ENCODE peak calls at places on chromosomes 6 and 20, in five cellular contexts. One of them, this sample, is unnamed.

GRCh38 chr6:166317261-166318212 is 9.3 kb upstream of the PRR18 start:
- DNase-seq in fibroblast of lung: no peak
- DNase-seq in CD4-positive, alpha-beta T cell: no peak
- DNase-seq in endothelial cell: no peak
- DNase-seq in AG09319: no peak
- DNase-seq in this sample: no peak

GRCh38 chr6:63637865-63638445 is 2.4 kb downstream of the PHF3 start:
- DNase-seq in fibroblast of lung: peak; percentile 31
- DNase-seq in CD4-positive, alpha-beta T cell: no peak
- DNase-seq in endothelial cell: no peak
- DNase-seq in AG09319: no peak
- DNase-seq in this sample: no peak

GRCh38 chr6:31918069-31918725 is 9.3 kb upstream of the C2 start:
- DNase-seq in fibroblast of lung: no peak
- DNase-seq in CD4-positive, alpha-beta T cell: no peak
- DNase-seq in endothelial cell: no peak
- DNase-seq in AG09319: no peak
- DNase-seq in this sample: no peak

GRCh38 chr6:54053893-54054391 is 57.3 kb upstream of the MLIP start:
- DNase-seq in fibroblast of lung: peak; percentile 92
- DNase-seq in CD4-positive, alpha-beta T cell: no peak
- DNase-seq in endothelial cell: no peak
- DNase-seq in AG09319: peak; percentile 49
- DNase-seq in this sample: no peak

GRCh38 chr6:42571611-42572342 is 7.9 kb downstream of the UBR2 start:
- DNase-seq in fibroblast of lung: peak; percentile 28
- DNase-seq in CD4-positive, alpha-beta T cell: no peak
- DNase-seq in endothelial cell: no peak
- DNase-seq in AG09319: no peak
- DNase-seq in this sample: no peak

GRCh38 chr6:166307981-166308768 is at the start of gene PRR18:
- DNase-seq in fibroblast of lung: no peak
- DNase-seq in CD4-positive, alpha-beta T cell: no peak
- DNase-seq in endothelial cell: peak; percentile 48
- DNase-seq in AG09319: no peak
- DNase-seq in this sample: peak; percentile 37

GRCh38 chr6:110398778-110399177 is 16.6 kb downstream of the DDO start:
- DNase-seq in fibroblast of lung: peak; percentile 45
- DNase-seq in CD4-positive, alpha-beta T cell: no peak
- DNase-seq in endothelial cell: no peak
- DNase-seq in AG09319: no peak
- DNase-seq in this sample: no peak

GRCh38 chr6:162708971-162709370 is 18.6 kb downstream of the PRKN start:
- DNase-seq in fibroblast of lung: no peak
- DNase-seq in CD4-positive, alpha-beta T cell: no peak
- DNase-seq in endothelial cell: no peak
- DNase-seq in AG09319: no peak
- DNase-seq in this sample: no peak

GRCh38 chr6:166757226-166758135 is 130.4 kb upstream of the RPS6KA2 start:
- DNase-seq in fibroblast of lung: peak; percentile 65
- DNase-seq in CD4-positive, alpha-beta T cell: no peak
- DNase-seq in endothelial cell: no peak
- DNase-seq in AG09319: no peak
- DNase-seq in this sample: no peak

GRCh38 chr6:157434349-157435016 is 53.5 kb downstream of the ZDHHC14 start:
- DNase-seq in fibroblast of lung: no peak
- DNase-seq in CD4-positive, alpha-beta T cell: no peak
- DNase-seq in endothelial cell: no peak
- DNase-seq in AG09319: peak; percentile 15
- DNase-seq in this sample: no peak

GRCh38 chr20:1424336-1424735 is 31.5 kb upstream of the FKBP1A start:
- DNase-seq in fibroblast of lung: no peak
- DNase-seq in CD4-positive, alpha-beta T cell: no peak
- DNase-seq in endothelial cell: no peak
- DNase-seq in AG09319: no peak
- DNase-seq in this sample: no peak

GRCh38 chr6:32196682-32197616 is 4.5 kb upstream of the GPSM3 start:
- DNase-seq in fibroblast of lung: no peak
- DNase-seq in CD4-positive, alpha-beta T cell: no peak
- DNase-seq in endothelial cell: no peak
- DNase-seq in AG09319: no peak
- DNase-seq in this sample: no peak

GRCh38 chr20:61397790-61398189 is 145.7 kb downstream of the CDH4 start:
- DNase-seq in fibroblast of lung: no peak
- DNase-seq in CD4-positive, alpha-beta T cell: no peak
- DNase-seq in endothelial cell: no peak
- DNase-seq in AG09319: no peak
- DNase-seq in this sample: no peak

GRCh38 chr20:35491823-35492222 is 36.4 kb downstream of the CEP250 start:
- DNase-seq in fibroblast of lung: no peak
- DNase-seq in CD4-positive, alpha-beta T cell: no peak
- DNase-seq in endothelial cell: no peak
- DNase-seq in AG09319: no peak
- DNase-seq in this sample: no peak

GRCh38 chr6:36642913-36643817 is 35.3 kb upstream of the CDKN1A start:
- DNase-seq in fibroblast of lung: peak; percentile 88
- DNase-seq in CD4-positive, alpha-beta T cell: no peak
- DNase-seq in endothelial cell: no peak
- DNase-seq in AG09319: peak; percentile 69
- DNase-seq in this sample: no peak

GRCh38 chr6:129708496-129709216 is 1.3 kb downstream of the ARHGAP18 start:
- DNase-seq in fibroblast of lung: no peak
- DNase-seq in CD4-positive, alpha-beta T cell: no peak
- DNase-seq in endothelial cell: no peak
- DNase-seq in AG09319: no peak
- DNase-seq in this sample: no peak

GRCh38 chr20:25685276-25686080 is 11.2 kb downstream of the ZNF337 start:
- DNase-seq in fibroblast of lung: no peak
- DNase-seq in CD4-positive, alpha-beta T cell: no peak
- DNase-seq in endothelial cell: no peak
- DNase-seq in AG09319: no peak
- DNase-seq in this sample: no peak

DNA sequence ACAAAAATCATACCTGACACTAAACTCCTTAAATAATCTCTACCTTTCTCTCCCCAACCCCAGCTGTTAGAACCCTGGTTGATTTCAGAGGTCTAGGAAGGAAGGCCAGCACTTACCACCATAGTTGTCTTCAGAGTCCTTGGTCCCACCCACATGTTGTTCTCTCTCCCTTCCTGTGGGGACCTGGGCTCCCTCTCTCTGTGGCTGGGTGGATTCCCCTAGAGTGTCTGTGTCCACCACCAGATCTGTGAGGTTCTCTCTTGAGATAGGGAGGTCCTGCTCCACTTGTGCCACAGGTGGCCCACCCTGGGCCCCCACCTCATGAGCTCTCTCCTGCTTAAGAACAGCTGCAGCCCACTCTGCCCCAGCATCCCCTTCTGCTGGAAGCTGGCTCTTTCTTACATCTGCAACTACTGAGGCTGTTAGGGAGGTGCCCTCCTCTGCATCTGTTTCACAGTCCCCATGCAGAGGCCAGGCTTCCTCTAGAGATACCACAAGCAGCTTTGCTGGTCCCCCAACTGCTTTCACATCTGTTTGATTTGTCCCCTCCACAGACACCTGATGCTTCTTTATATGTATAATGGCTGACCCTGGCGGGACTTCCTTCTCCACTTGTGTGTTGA is 5.2 kb downstream of the MDC1 start:
- DNase-seq in fibroblast of lung: no peak
- DNase-seq in CD4-positive, alpha-beta T cell: no peak
- DNase-seq in endothelial cell: no peak
- DNase-seq in AG09319: no peak
- DNase-seq in this sample: no peak
- TF ChIP-seq CTCF in fibroblast of lung: no peak
- TF ChIP-seq CTCF in CD4-positive, alpha-beta T cell: no peak
- TF ChIP-seq CTCF in endothelial cell: no peak
- TF ChIP-seq CTCF in AG09319: no peak
- TF ChIP-seq CTCF in this sample: no peak

DNA sequence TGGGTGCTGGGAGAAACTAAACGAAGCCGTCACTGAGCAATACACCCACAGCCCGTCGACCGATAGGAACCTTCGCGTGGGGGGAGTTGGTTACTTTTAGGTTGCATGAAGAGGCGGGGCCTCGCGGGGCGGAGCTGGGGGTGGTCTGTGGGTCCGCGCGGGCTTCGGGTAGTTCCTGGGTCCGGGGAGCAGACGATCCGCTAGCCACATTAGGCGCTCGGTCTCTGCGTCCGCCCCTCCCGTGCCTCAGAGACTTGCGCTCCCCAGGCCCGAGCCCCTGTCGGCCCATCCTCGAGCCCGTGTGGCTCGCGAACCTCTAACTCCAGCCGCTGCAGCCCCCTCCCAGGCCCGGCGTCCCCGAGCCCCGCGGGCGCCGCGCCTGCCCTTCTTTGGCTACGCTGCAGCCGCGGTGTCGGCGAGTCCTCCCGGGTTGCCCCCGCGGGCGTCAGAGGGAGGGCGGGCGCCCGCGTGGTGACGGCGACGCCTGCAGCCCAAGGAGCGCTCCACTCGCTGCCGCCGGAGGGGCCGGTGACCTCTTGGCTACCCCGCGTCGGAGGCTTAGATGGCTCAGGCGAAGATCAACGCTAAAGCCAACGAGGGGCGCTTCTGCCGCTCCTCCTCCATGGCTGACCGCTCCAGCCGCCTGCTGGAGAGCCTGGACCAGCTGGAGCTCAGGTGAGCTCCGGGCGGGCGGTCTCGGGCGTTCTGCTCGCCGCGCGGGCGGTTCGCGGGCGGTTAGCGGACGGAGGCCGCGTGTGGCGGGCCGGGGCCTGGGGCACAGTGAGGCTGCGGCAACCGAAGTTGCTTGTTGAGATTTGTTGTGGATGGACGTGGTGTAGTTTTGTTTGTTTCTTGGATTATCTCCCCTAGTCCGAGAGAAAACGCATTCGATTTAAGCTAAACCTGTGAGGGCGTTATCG is at the start of gene BAG2:
- DNase-seq in fibroblast of lung: peak; percentile 91
- DNase-seq in CD4-positive, alpha-beta T cell: peak; percentile 81
- DNase-seq in endothelial cell: peak; percentile 77
- DNase-seq in AG09319: peak; percentile 75
- DNase-seq in this sample: peak; percentile 86
- TF ChIP-seq CTCF in fibroblast of lung: no peak
- TF ChIP-seq CTCF in CD4-positive, alpha-beta T cell: no peak
- TF ChIP-seq CTCF in endothelial cell: peak; percentile 10
- TF ChIP-seq CTCF in AG09319: no peak
- TF ChIP-seq CTCF in this sample: no peak

GRCh38 chr20:58580493-58580835 is 65.3 kb upstream of the APCDD1L start:
- DNase-seq in fibroblast of lung: no peak
- DNase-seq in CD4-positive, alpha-beta T cell: no peak
- DNase-seq in endothelial cell: no peak
- DNase-seq in AG09319: no peak
- DNase-seq in this sample: no peak
- TF ChIP-seq CTCF in fibroblast of lung: no peak
- TF ChIP-seq CTCF in CD4-positive, alpha-beta T cell: no peak
- TF ChIP-seq CTCF in endothelial cell: no peak
- TF ChIP-seq CTCF in AG09319: no peak
- TF ChIP-seq CTCF in this sample: no peak

GRCh38 chr20:56350842-56351241 is 7.9 kb upstream of the FAM210B start:
- DNase-seq in fibroblast of lung: peak; percentile 39
- DNase-seq in CD4-positive, alpha-beta T cell: no peak
- DNase-seq in endothelial cell: no peak
- DNase-seq in AG09319: no peak
- DNase-seq in this sample: no peak
- TF ChIP-seq CTCF in fibroblast of lung: no peak
- TF ChIP-seq CTCF in CD4-positive, alpha-beta T cell: no peak
- TF ChIP-seq CTCF in endothelial cell: no peak
- TF ChIP-seq CTCF in AG09319: no peak
- TF ChIP-seq CTCF in this sample: no peak

DNA sequence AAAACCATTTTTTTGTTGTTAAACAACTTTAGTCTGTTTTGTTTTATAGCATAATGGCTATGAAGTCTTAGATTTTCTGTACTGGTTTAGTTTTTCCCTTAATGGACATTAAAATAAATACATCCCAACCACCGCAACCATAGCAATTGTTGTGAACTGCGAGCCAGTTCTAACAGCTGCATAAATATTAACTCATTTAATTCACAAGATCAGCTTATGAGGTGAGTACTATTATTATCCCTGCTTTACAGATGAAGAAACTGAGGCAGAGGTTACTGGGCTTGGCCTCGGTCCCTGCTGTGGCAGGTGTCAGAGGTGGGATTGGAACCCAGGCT is 23.1 kb downstream of the MOCS3 start:
- DNase-seq in fibroblast of lung: no peak
- DNase-seq in CD4-positive, alpha-beta T cell: no peak
- DNase-seq in endothelial cell: no peak
- DNase-seq in AG09319: no peak
- DNase-seq in this sample: no peak
- TF ChIP-seq CTCF in fibroblast of lung: no peak
- TF ChIP-seq CTCF in CD4-positive, alpha-beta T cell: peak; percentile 36
- TF ChIP-seq CTCF in endothelial cell: no peak
- TF ChIP-seq CTCF in AG09319: no peak
- TF ChIP-seq CTCF in this sample: peak; percentile 6

GRCh38 chr6:118648866-118649554 is 2.4 kb downstream of the CEP85L start:
- DNase-seq in fibroblast of lung: peak; percentile 60
- DNase-seq in CD4-positive, alpha-beta T cell: no peak
- DNase-seq in endothelial cell: no peak
- DNase-seq in AG09319: no peak
- DNase-seq in this sample: no peak

GRCh38 chr6:118652051-118652699 is 784 bp upstream of the CEP85L start:
- DNase-seq in fibroblast of lung: no peak
- DNase-seq in CD4-positive, alpha-beta T cell: no peak
- DNase-seq in endothelial cell: peak; percentile 6
- DNase-seq in AG09319: no peak
- DNase-seq in this sample: no peak

GRCh38 chr6:118649918-118650499 is 1.4 kb downstream of the CEP85L start:
- DNase-seq in fibroblast of lung: no peak
- DNase-seq in CD4-positive, alpha-beta T cell: no peak
- DNase-seq in endothelial cell: no peak
- DNase-seq in AG09319: no peak
- DNase-seq in this sample: no peak

GRCh38 chr6:118651282-118652050 is at the start of gene CEP85L:
- DNase-seq in fibroblast of lung: peak; percentile 88
- DNase-seq in CD4-positive, alpha-beta T cell: peak; percentile 89
- DNase-seq in endothelial cell: peak; percentile 92
- DNase-seq in AG09319: peak; percentile 70
- DNase-seq in this sample: peak; percentile 85

GRCh38 chr6:118650500-118651281 is 700 bp downstream of the CEP85L start:
- DNase-seq in fibroblast of lung: peak; percentile 58
- DNase-seq in CD4-positive, alpha-beta T cell: peak; percentile 33
- DNase-seq in endothelial cell: peak; percentile 41
- DNase-seq in AG09319: no peak
- DNase-seq in this sample: peak; percentile 55
- TF ChIP-seq CTCF in fibroblast of lung: no peak
- TF ChIP-seq CTCF in CD4-positive, alpha-beta T cell: no peak
- TF ChIP-seq CTCF in endothelial cell: peak; percentile 36
- TF ChIP-seq CTCF in AG09319: no peak
- TF ChIP-seq CTCF in this sample: no peak

GRCh38 chr20:32995802-32996201 is 8.4 kb downstream of the SUN5 start:
- DNase-seq in fibroblast of lung: no peak
- DNase-seq in CD4-positive, alpha-beta T cell: no peak
- DNase-seq in endothelial cell: no peak
- DNase-seq in AG09319: no peak
- DNase-seq in this sample: no peak
- TF ChIP-seq CTCF in fibroblast of lung: no peak
- TF ChIP-seq CTCF in CD4-positive, alpha-beta T cell: no peak
- TF ChIP-seq CTCF in endothelial cell: no peak
- TF ChIP-seq CTCF in AG09319: no peak
- TF ChIP-seq CTCF in this sample: no peak

GRCh38 chr20:57264151-57264792 is 2.2 kb downstream of the BMP7 start:
- DNase-seq in fibroblast of lung: no peak
- DNase-seq in CD4-positive, alpha-beta T cell: no peak
- DNase-seq in endothelial cell: no peak
- DNase-seq in AG09319: no peak
- DNase-seq in this sample: no peak
- TF ChIP-seq CTCF in fibroblast of lung: no peak
- TF ChIP-seq CTCF in CD4-positive, alpha-beta T cell: no peak
- TF ChIP-seq CTCF in endothelial cell: no peak
- TF ChIP-seq CTCF in AG09319: no peak
- TF ChIP-seq CTCF in this sample: no peak

This sample was measured in activated B cell treated with CpG ODN at 0.5 μM for 24 hours.